ENCODE peak calls at places on chromosomes 16 and 17, in six cellular contexts. X is lower lobe of right lung, I is mesenchymal stem cell, N is fibroblast of lung, B is NT2/D1, R is GM12878. C is an unnamed sample. For H3K4me1, the result is how much of the 10 kb centered on the place peaks cover.

GRCh38 chr17:5741810-5742209 is 157.5 kb upstream of the NLRP1 start:
- DNase-seq in X (no peak), B (no peak), R (no peak), I (no peak), N (no peak), C (no peak)

GRCh38 chr17:73068322-73069153 is 23.9 kb downstream of the SLC39A11 start:
- DNase-seq in I (peak), N (peak), R (no peak), X (no peak), B (no peak), C (peak)

GRCh38 chr17:67629963-67630320 is 87.8 kb upstream of the NOL11 start:
- DNase-seq in I (peak), X (no peak), N (peak), B (no peak), R (no peak), C (no peak)

GRCh38 chr17:21249911-21250703 is 3.1 kb downstream of the NATD1 start:
- DNase-seq in I (no peak), R (no peak), N (no peak), B (no peak), X (no peak), C (no peak)

GRCh38 chr17:48542956-48543853 is 1.7 kb downstream of the HOXB2 start:
- DNase-seq in X (no peak), N (peak), B (no peak), R (no peak), I (peak), C (peak)

GRCh38 chr17:29136998-29137730 is 43.0 kb downstream of the MYO18A start:
- DNase-seq in I (no peak), R (no peak), N (no peak), B (no peak), X (no peak), C (no peak)

GRCh38 chr16:2751577-2752034 is 832 bp upstream of the SRRM2 start:
- DNase-seq in R (no peak), B (peak), I (no peak), X (peak), N (no peak), C (no peak)

GRCh38 chr16:16150117-16150877 is 73.0 kb downstream of the ABCC6 start:
- DNase-seq in R (no peak), B (no peak), N (peak), X (no peak), I (no peak), C (peak)

GRCh38 chr17:5364156-5364555 is 55.3 kb downstream of the NUP88 start:
- DNase-seq in I (peak), N (peak), X (no peak), R (no peak), B (no peak), C (no peak)

GRCh38 chr16:78115659-78116058 is 16.2 kb downstream of the WWOX start:
- DNase-seq in N (no peak), I (no peak), R (no peak), X (no peak), B (no peak), C (no peak)

GRCh38 chr17:40886090-40886489 is 1.0 kb upstream of the KRT20 start:
- DNase-seq in B (no peak), I (peak), X (no peak), N (no peak), R (no peak), C (peak)

GRCh38 chr16:49986351-49987124 is 38.5 kb upstream of the CNEP1R1 start:
- DNase-seq in I (no peak), N (peak), X (no peak), R (no peak), B (no peak), C (no peak)

GRCh38 chr16:12758670-12759558 is 44.8 kb downstream of the CPPED1 start:
- DNase-seq in X (no peak), I (no peak), B (no peak), R (no peak), N (no peak), C (no peak)

GRCh38 chr16:75059411-75059810 is 57.2 kb downstream of the LDHD start:
- DNase-seq in X (no peak), B (no peak), R (no peak), N (no peak), I (no peak), C (no peak)

GRCh38 chr16:5633845-5634440 is 536.3 kb upstream of the EEF2KMT start:
- DNase-seq in I (no peak), N (peak), X (no peak), R (no peak), B (peak), C (peak)

DNA sequence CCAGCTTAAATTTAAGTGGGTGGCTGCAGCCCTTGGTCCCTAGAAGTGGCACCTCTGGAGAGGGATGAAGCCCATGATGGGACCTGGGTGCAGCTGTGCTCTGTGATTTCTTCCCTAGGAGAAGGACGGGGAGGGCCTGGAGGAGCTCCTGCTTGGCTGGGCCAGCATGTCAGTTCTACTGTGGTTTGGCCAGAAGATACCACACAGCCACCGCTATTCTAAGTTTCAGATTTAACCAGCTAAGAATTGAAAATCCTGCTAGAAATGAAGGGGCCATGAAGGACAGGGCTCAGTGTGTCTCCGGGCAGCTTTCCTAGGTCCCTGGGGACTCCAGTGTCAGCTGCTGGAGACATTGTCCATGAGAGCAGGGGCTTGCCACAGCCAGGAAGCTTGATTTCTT is 9.7 kb downstream of the RAP1GAP2 start:
- DNase-seq in B (no peak), X (no peak), N (no peak), R (no peak), I (no peak), C (no peak)
- H3K4me1 ChIP-seq in B (under half), X (under half), N (under half), R (under half), I (under half), C (under half)

GRCh38 chr17:49968380-49969133 is 433 bp upstream of the DLX4 start:
- DNase-seq in X (peak), N (peak), I (peak), R (no peak), B (peak), C (peak)

GRCh38 chr17:49966767-49967166 is 2.2 kb upstream of the DLX4 start:
- DNase-seq in B (no peak), X (no peak), N (no peak), R (no peak), I (no peak), C (no peak)

GRCh38 chr17:49967621-49968379 is 1.2 kb upstream of the DLX4 start:
- DNase-seq in I (no peak), B (no peak), R (no peak), N (no peak), X (no peak), C (no peak)

GRCh38 chr17:49965522-49965905 is 3.5 kb upstream of the DLX4 start:
- DNase-seq in R (no peak), X (no peak), B (no peak), I (no peak), N (no peak), C (no peak)

DNA sequence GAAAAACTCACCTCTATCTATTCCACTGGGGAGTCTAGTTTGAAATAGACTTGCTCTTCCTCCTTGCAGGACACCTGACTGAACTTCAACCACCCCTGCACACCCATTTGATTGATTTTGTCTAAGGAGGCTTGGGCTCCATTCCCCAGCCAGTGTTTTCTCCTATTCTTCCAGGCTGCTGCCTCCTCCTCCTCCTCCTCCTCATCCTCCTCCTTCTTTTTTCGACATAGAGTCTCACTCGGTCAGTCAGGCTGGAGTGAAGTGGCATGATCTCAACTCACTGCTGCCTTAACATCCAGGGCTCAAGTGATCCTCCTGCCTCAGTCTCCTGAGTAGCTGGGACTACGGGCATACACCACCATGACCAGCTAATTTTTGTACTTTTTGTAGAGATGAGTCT is 1.8 kb upstream of the DLX4 start:
- DNase-seq in R (no peak), B (no peak), I (no peak), X (no peak), N (no peak), C (no peak)
- H3K4me1 ChIP-seq in R (under half), B (under half), I (under half), X (under half), N (under half), C (under half)

GRCh38 chr17:41962111-41962510 is 4.5 kb upstream of the CNP start:
- DNase-seq in X (no peak), B (no peak), R (no peak), I (no peak), N (no peak), C (no peak)
- H3K4me1 ChIP-seq in X (under half), B (under half), R (under half), I (under half), N (under half), C (under half)

GRCh38 chr16:8867483-8868271 is 1.1 kb downstream of the CARHSP1 start:
- DNase-seq in X (no peak), R (no peak), N (no peak), B (no peak), I (peak), C (peak)
- H3K4me1 ChIP-seq in X (half or more), R (under half), N (under half), B (under half), I (under half), C (half or more)

GRCh38 chr17:57423541-57423940 is 167.2 kb downstream of the MSI2 start:
- DNase-seq in R (no peak), X (no peak), N (no peak), I (no peak), B (no peak), C (no peak)
- H3K4me1 ChIP-seq in R (half or more), X (under half), N (under half), I (under half), B (under half), C (under half)

GRCh38 chr17:14200354-14200753 is 36.3 kb downstream of the CDRT15 start:
- DNase-seq in X (no peak), R (no peak), I (no peak), N (no peak), B (no peak), C (no peak)

GRCh38 chr17:14201595-14201994 is 35.1 kb downstream of the CDRT15 start:
- DNase-seq in B (no peak), X (peak), N (no peak), I (no peak), R (no peak), C (no peak)

GRCh38 chr17:14202388-14203166 is 34.1 kb downstream of the CDRT15 start:
- DNase-seq in X (no peak), R (no peak), I (no peak), B (no peak), N (no peak), C (no peak)

GRCh38 chr17:14203392-14203791 is 33.3 kb downstream of the CDRT15 start:
- DNase-seq in N (peak), I (no peak), R (no peak), B (no peak), X (no peak), C (no peak)

DNA sequence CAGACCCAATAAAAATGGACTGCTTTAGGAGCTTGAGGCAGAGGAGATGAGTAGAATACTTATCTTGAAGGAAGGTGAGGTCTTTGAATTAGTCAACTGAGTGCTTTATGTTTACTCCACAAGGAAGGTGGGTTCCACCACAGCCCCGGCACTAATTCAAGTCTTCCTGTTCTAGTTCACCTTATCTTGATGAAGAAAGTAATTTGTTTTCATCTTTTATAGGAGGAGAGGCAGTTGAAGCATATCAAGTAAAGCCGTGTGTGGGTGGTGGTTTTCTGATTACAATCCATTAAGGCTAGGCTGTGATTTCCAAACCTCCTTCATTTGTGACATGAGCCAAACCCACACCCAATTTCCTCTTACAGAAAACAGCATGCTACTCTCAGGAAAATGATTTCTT is 35.6 kb downstream of the CDRT15 start:
- DNase-seq in R (no peak), X (no peak), I (no peak), N (peak), B (no peak), C (no peak)
- H3K4me1 ChIP-seq in R (under half), X (under half), I (under half), N (under half), B (under half), C (under half)

GRCh38 chr16:72112906-72113615 is 19.4 kb downstream of the DHX38 start:
- DNase-seq in I (no peak), N (no peak), B (no peak), X (no peak), R (no peak), C (no peak)
- H3K4me1 ChIP-seq in I (under half), N (under half), B (under half), X (under half), R (under half), C (under half)

GRCh38 chr16:30066882-30067583 is 1.5 kb downstream of the ALDOA start:
- DNase-seq in X (peak), B (no peak), I (no peak), N (no peak), R (no peak), C (no peak)

GRCh38 chr16:30063893-30064745 is 1.4 kb upstream of the ALDOA start:
- DNase-seq in I (peak), X (peak), N (peak), R (peak), B (no peak), C (peak)

GRCh38 chr16:30065943-30066881 is 652 bp downstream of the ALDOA start:
- DNase-seq in B (no peak), X (peak), R (no peak), N (peak), I (no peak), C (peak)

GRCh38 chr16:30064746-30065111 is 831 bp upstream of the ALDOA start:
- DNase-seq in R (no peak), B (no peak), I (no peak), N (no peak), X (no peak), C (no peak)

GRCh38 chr16:30065112-30065942 is at the start of gene ALDOA:
- DNase-seq in B (peak), I (peak), X (peak), N (peak), R (peak), C (peak)
- H3K4me1 ChIP-seq in B (under half), I (under half), X (under half), N (under half), R (under half), C (under half)

DNA sequence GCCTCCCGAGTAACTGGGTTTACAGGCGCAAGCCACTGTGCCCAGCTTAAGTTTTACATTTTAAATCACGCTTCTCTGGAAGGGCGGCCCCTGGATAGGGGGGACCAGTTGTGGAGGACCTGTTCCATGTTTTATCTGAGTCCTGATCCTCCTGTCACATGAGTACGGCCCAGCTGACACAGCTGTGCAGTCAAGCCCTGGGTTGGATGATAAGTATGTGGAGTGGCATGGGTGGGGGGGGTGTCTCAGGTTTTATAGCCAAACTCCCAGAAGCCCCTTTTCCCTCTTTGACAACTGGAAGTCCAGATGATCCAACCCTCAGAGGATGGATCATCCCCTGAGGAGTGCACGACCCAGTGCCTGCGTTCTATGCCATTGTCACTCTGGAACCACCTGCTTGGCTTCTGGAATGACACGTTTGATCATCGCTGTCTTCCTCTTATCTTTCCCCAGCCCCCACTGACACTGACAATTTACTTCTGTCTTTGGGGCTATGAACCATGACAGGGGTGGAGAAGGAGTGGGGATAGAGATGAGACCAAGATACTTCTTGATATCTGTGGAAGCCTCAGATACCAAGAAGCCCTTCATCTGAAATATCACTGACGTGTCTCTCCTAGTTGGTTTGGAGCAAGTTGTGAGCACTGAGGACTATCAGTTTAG is 191.2 kb downstream of the MSI2 start:
- DNase-seq in B (no peak), N (no peak), I (no peak), X (no peak), R (no peak), C (no peak)
- H3K4me1 ChIP-seq in B (under half), N (under half), I (under half), X (under half), R (half or more), C (under half)